ENCODE peak calls at places on chromosomes 11 and 22, in eight cellular contexts. One of them, this sample, is unnamed.

GRCh38 chr11:72578051-72578450 is 96.2 kb downstream of the PDE2A start:
- DNase-seq in iris pigment epithelial cell: no peak
- DNase-seq in NCI-H1105: no peak
- DNase-seq in hypothalamus: no peak
- DNase-seq in CMK: no peak
- DNase-seq in prostate gland: no peak
- DNase-seq in AG04450: no peak
- DNase-seq in activated CD4-positive, alpha-beta T cell treated with anti-CD3 and anti-CD28 coated beads for 24 hours: no peak
- DNase-seq in this sample: no peak

GRCh38 chr11:58900479-58901420 is 38.5 kb upstream of the GLYATL1 start:
- DNase-seq in iris pigment epithelial cell: peak; percentile 90
- DNase-seq in NCI-H1105: no peak
- DNase-seq in hypothalamus: peak; percentile 16
- DNase-seq in CMK: no peak
- DNase-seq in prostate gland: peak; percentile 70
- DNase-seq in AG04450: peak; percentile 61
- DNase-seq in activated CD4-positive, alpha-beta T cell treated with anti-CD3 and anti-CD28 coated beads for 24 hours: no peak
- DNase-seq in this sample: peak; percentile 58

GRCh38 chr22:17570851-17571631 is 7.7 kb downstream of the SLC25A18 start:
- DNase-seq in iris pigment epithelial cell: peak; percentile 96
- DNase-seq in NCI-H1105: no peak
- DNase-seq in hypothalamus: no peak
- DNase-seq in CMK: no peak
- DNase-seq in prostate gland: peak; percentile 63
- DNase-seq in AG04450: no peak
- DNase-seq in activated CD4-positive, alpha-beta T cell treated with anti-CD3 and anti-CD28 coated beads for 24 hours: no peak
- DNase-seq in this sample: peak; percentile 61

GRCh38 chr11:115990004-115990447 is 485.8 kb upstream of the CADM1 start:
- DNase-seq in iris pigment epithelial cell: no peak
- DNase-seq in NCI-H1105: no peak
- DNase-seq in hypothalamus: no peak
- DNase-seq in CMK: no peak
- DNase-seq in prostate gland: no peak
- DNase-seq in AG04450: no peak
- DNase-seq in activated CD4-positive, alpha-beta T cell treated with anti-CD3 and anti-CD28 coated beads for 24 hours: no peak
- DNase-seq in this sample: no peak

GRCh38 chr22:19483481-19484244 is 3.9 kb downstream of the CDC45 start:
- DNase-seq in iris pigment epithelial cell: peak; percentile 98
- DNase-seq in NCI-H1105: no peak
- DNase-seq in hypothalamus: no peak
- DNase-seq in CMK: no peak
- DNase-seq in prostate gland: no peak
- DNase-seq in AG04450: no peak
- DNase-seq in activated CD4-positive, alpha-beta T cell treated with anti-CD3 and anti-CD28 coated beads for 24 hours: no peak
- DNase-seq in this sample: no peak

GRCh38 chr11:76293189-76293631 is 86.9 kb upstream of the WNT11 start:
- DNase-seq in iris pigment epithelial cell: no peak
- DNase-seq in NCI-H1105: no peak
- DNase-seq in hypothalamus: no peak
- DNase-seq in CMK: no peak
- DNase-seq in prostate gland: no peak
- DNase-seq in AG04450: no peak
- DNase-seq in activated CD4-positive, alpha-beta T cell treated with anti-CD3 and anti-CD28 coated beads for 24 hours: no peak
- DNase-seq in this sample: no peak

GRCh38 chr11:75968021-75968685 is 153.1 kb downstream of the UVRAG start:
- DNase-seq in iris pigment epithelial cell: peak; percentile 62
- DNase-seq in NCI-H1105: no peak
- DNase-seq in hypothalamus: no peak
- DNase-seq in CMK: no peak
- DNase-seq in prostate gland: no peak
- DNase-seq in AG04450: no peak
- DNase-seq in activated CD4-positive, alpha-beta T cell treated with anti-CD3 and anti-CD28 coated beads for 24 hours: no peak
- DNase-seq in this sample: peak; percentile 24

GRCh38 chr11:73991471-73992006 is 8.9 kb upstream of the UCP2 start:
- DNase-seq in iris pigment epithelial cell: no peak
- DNase-seq in NCI-H1105: no peak
- DNase-seq in hypothalamus: no peak
- DNase-seq in CMK: no peak
- DNase-seq in prostate gland: no peak
- DNase-seq in AG04450: no peak
- DNase-seq in activated CD4-positive, alpha-beta T cell treated with anti-CD3 and anti-CD28 coated beads for 24 hours: no peak
- DNase-seq in this sample: no peak

GRCh38 chr11:76588455-76589325 is 81.9 kb downstream of the LRRC32 start:
- DNase-seq in iris pigment epithelial cell: peak; percentile 82
- DNase-seq in NCI-H1105: no peak
- DNase-seq in hypothalamus: no peak
- DNase-seq in CMK: peak; percentile 92
- DNase-seq in prostate gland: no peak
- DNase-seq in AG04450: no peak
- DNase-seq in activated CD4-positive, alpha-beta T cell treated with anti-CD3 and anti-CD28 coated beads for 24 hours: peak; percentile 10
- DNase-seq in this sample: no peak

GRCh38 chr11:115321602-115322289 is 182.5 kb downstream of the CADM1 start:
- DNase-seq in iris pigment epithelial cell: peak; percentile 27
- DNase-seq in NCI-H1105: no peak
- DNase-seq in hypothalamus: no peak
- DNase-seq in CMK: no peak
- DNase-seq in prostate gland: no peak
- DNase-seq in AG04450: no peak
- DNase-seq in activated CD4-positive, alpha-beta T cell treated with anti-CD3 and anti-CD28 coated beads for 24 hours: no peak
- DNase-seq in this sample: peak; percentile 23

GRCh38 chr11:86559311-86559945 is 113.0 kb downstream of the ME3 start:
- DNase-seq in iris pigment epithelial cell: peak; percentile 76
- DNase-seq in NCI-H1105: no peak
- DNase-seq in hypothalamus: no peak
- DNase-seq in CMK: peak; percentile 9
- DNase-seq in prostate gland: no peak
- DNase-seq in AG04450: no peak
- DNase-seq in activated CD4-positive, alpha-beta T cell treated with anti-CD3 and anti-CD28 coated beads for 24 hours: no peak
- DNase-seq in this sample: peak; percentile 97

GRCh38 chr22:23836692-23837495 is 1.9 kb downstream of the DERL3 start:
- DNase-seq in iris pigment epithelial cell: no peak
- DNase-seq in NCI-H1105: no peak
- DNase-seq in hypothalamus: no peak
- DNase-seq in CMK: no peak
- DNase-seq in prostate gland: no peak
- DNase-seq in AG04450: no peak
- DNase-seq in activated CD4-positive, alpha-beta T cell treated with anti-CD3 and anti-CD28 coated beads for 24 hours: no peak
- DNase-seq in this sample: no peak

GRCh38 chr22:31104869-31105268 is 2.5 kb downstream of the SELENOM start:
- DNase-seq in iris pigment epithelial cell: no peak
- DNase-seq in NCI-H1105: no peak
- DNase-seq in hypothalamus: no peak
- DNase-seq in CMK: no peak
- DNase-seq in prostate gland: no peak
- DNase-seq in AG04450: no peak
- DNase-seq in activated CD4-positive, alpha-beta T cell treated with anti-CD3 and anti-CD28 coated beads for 24 hours: no peak
- DNase-seq in this sample: no peak

GRCh38 chr22:45200862-45201511 is 37.3 kb downstream of the NUP50 start:
- DNase-seq in iris pigment epithelial cell: peak; percentile 92
- DNase-seq in NCI-H1105: no peak
- DNase-seq in hypothalamus: no peak
- DNase-seq in CMK: no peak
- DNase-seq in prostate gland: no peak
- DNase-seq in AG04450: peak; percentile 92
- DNase-seq in activated CD4-positive, alpha-beta T cell treated with anti-CD3 and anti-CD28 coated beads for 24 hours: no peak
- DNase-seq in this sample: peak; percentile 87

GRCh38 chr22:43829904-43830851 is 18.1 kb upstream of the EFCAB6 start:
- DNase-seq in iris pigment epithelial cell: no peak
- DNase-seq in NCI-H1105: no peak
- DNase-seq in hypothalamus: no peak
- DNase-seq in CMK: no peak
- DNase-seq in prostate gland: no peak
- DNase-seq in AG04450: no peak
- DNase-seq in activated CD4-positive, alpha-beta T cell treated with anti-CD3 and anti-CD28 coated beads for 24 hours: no peak
- DNase-seq in this sample: no peak

GRCh38 chr11:93719310-93719709 is 22.0 kb downstream of the TAF1D start:
- DNase-seq in iris pigment epithelial cell: no peak
- DNase-seq in NCI-H1105: no peak
- DNase-seq in hypothalamus: no peak
- DNase-seq in CMK: no peak
- DNase-seq in prostate gland: no peak
- DNase-seq in AG04450: no peak
- DNase-seq in activated CD4-positive, alpha-beta T cell treated with anti-CD3 and anti-CD28 coated beads for 24 hours: no peak
- DNase-seq in this sample: no peak

GRCh38 chr11:29657709-29658108 is 359.1 kb downstream of the KCNA4 start:
- DNase-seq in iris pigment epithelial cell: no peak
- DNase-seq in NCI-H1105: no peak
- DNase-seq in hypothalamus: no peak
- DNase-seq in CMK: no peak
- DNase-seq in prostate gland: no peak
- DNase-seq in AG04450: no peak
- DNase-seq in activated CD4-positive, alpha-beta T cell treated with anti-CD3 and anti-CD28 coated beads for 24 hours: no peak
- DNase-seq in this sample: no peak

GRCh38 chr11:117604349-117604995 is 192.5 kb downstream of the DSCAML1 start:
- DNase-seq in iris pigment epithelial cell: peak; percentile 53
- DNase-seq in NCI-H1105: peak; percentile 66
- DNase-seq in hypothalamus: no peak
- DNase-seq in CMK: no peak
- DNase-seq in prostate gland: no peak
- DNase-seq in AG04450: no peak
- DNase-seq in activated CD4-positive, alpha-beta T cell treated with anti-CD3 and anti-CD28 coated beads for 24 hours: no peak
- DNase-seq in this sample: no peak

GRCh38 chr22:33883561-33883960 is 36.7 kb downstream of the LARGE1 start:
- DNase-seq in iris pigment epithelial cell: no peak
- DNase-seq in NCI-H1105: no peak
- DNase-seq in hypothalamus: no peak
- DNase-seq in CMK: no peak
- DNase-seq in prostate gland: no peak
- DNase-seq in AG04450: no peak
- DNase-seq in activated CD4-positive, alpha-beta T cell treated with anti-CD3 and anti-CD28 coated beads for 24 hours: no peak
- DNase-seq in this sample: no peak

GRCh38 chr22:19932367-19933206 is 9.0 kb upstream of the COMT start:
- DNase-seq in iris pigment epithelial cell: no peak
- DNase-seq in NCI-H1105: peak; percentile 65
- DNase-seq in hypothalamus: no peak
- DNase-seq in CMK: no peak
- DNase-seq in prostate gland: no peak
- DNase-seq in AG04450: no peak
- DNase-seq in activated CD4-positive, alpha-beta T cell treated with anti-CD3 and anti-CD28 coated beads for 24 hours: no peak
- DNase-seq in this sample: no peak

This sample was measured in LHCN-M2.